ENCODE peak calls at places on chromosomes 13 and 19, in six cellular contexts. X, N, J, I, K and W are unnamed samples.

GRCh38 chr19:4338441-4339350 is at the start of gene STAP2:
- DNase-seq in N (no peak), J (no peak), K (peak), I (no peak), X (peak), W (no peak)

GRCh38 chr13:74839656-74840055 is 642.3 kb downstream of the TBC1D4 start:
- DNase-seq in I (no peak), X (no peak), K (no peak), N (peak), J (no peak), W (no peak)

GRCh38 chr13:82917984-82918383 is 964.3 kb downstream of the SLITRK1 start:
- DNase-seq in J (no peak), N (no peak), X (no peak), K (no peak), I (no peak), W (no peak)

GRCh38 chr13:99721606-99722384 is 220.5 kb downstream of the TM9SF2 start:
- DNase-seq in J (no peak), N (no peak), X (no peak), I (no peak), K (no peak), W (no peak)

GRCh38 chr13:113357529-113357928 is 6.4 kb downstream of the GRTP1 start:
- DNase-seq in I (no peak), X (no peak), N (peak), K (no peak), J (no peak), W (no peak)

GRCh38 chr19:1921825-1922224 is 16.6 kb downstream of the ADAT3 start:
- DNase-seq in K (no peak), X (no peak), J (no peak), I (no peak), N (no peak), W (no peak)

GRCh38 chr19:7476941-7477494 is 11.8 kb downstream of the PEX11G start:
- DNase-seq in I (no peak), X (no peak), K (no peak), J (no peak), N (no peak), W (no peak)

GRCh38 chr13:45521292-45521691 is 56.6 kb downstream of the COG3 start:
- DNase-seq in N (peak), X (no peak), I (no peak), J (no peak), K (no peak), W (no peak)

GRCh38 chr13:77034883-77035282 is 7.9 kb upstream of the FBXL3 start:
- DNase-seq in N (peak), K (no peak), J (no peak), I (no peak), X (no peak), W (no peak)

GRCh38 chr13:85864963-85865530 is 65.8 kb upstream of the SLITRK6 start:
- DNase-seq in K (no peak), J (no peak), I (no peak), N (no peak), X (no peak), W (no peak)

GRCh38 chr13:30818323-30818960 is 83.1 kb downstream of the ALOX5AP start:
- DNase-seq in K (no peak), X (no peak), I (no peak), N (peak), J (no peak), W (no peak)

GRCh38 chr13:108902557-108903155 is 273.2 kb downstream of the MYO16 start:
- DNase-seq in J (no peak), N (no peak), K (no peak), I (no peak), X (peak), W (no peak)

GRCh38 chr19:17863520-17864182 is 3.9 kb downstream of the RPL18A start:
- DNase-seq in J (no peak), K (no peak), N (no peak), X (no peak), I (peak), W (no peak)